ENCODE peak calls at places on chromosomes 5 and 9, in eight cellular contexts. One of them, this sample, is unnamed.

GRCh38 chr5:97600486-97600885 is 417.4 kb upstream of the RIOK2 start:
- DNase-seq in fibroblast of pulmonary artery: no peak
- DNase-seq in COR-L47: no peak
- DNase-seq in RKO: no peak
- DNase-seq in SW 1271: no peak
- DNase-seq in activated naive CD8-positive, alpha-beta T cell treated with anti-CD3 and anti-CD28 coated beads for 36 hours: no peak
- DNase-seq in EL: peak; percentile 35
- DNase-seq in Right ventricle myocardium superior: no peak
- DNase-seq in this sample: no peak

GRCh38 chr9:70475211-70475610 is 60.8 kb upstream of the KLF9 start:
- DNase-seq in fibroblast of pulmonary artery: no peak
- DNase-seq in COR-L47: no peak
- DNase-seq in RKO: no peak
- DNase-seq in SW 1271: no peak
- DNase-seq in activated naive CD8-positive, alpha-beta T cell treated with anti-CD3 and anti-CD28 coated beads for 36 hours: no peak
- DNase-seq in EL: no peak
- DNase-seq in Right ventricle myocardium superior: no peak
- DNase-seq in this sample: no peak

GRCh38 chr5:80920333-80920732 is 39.8 kb upstream of the RASGRF2 start:
- DNase-seq in fibroblast of pulmonary artery: no peak
- DNase-seq in COR-L47: no peak
- DNase-seq in RKO: no peak
- DNase-seq in SW 1271: no peak
- DNase-seq in activated naive CD8-positive, alpha-beta T cell treated with anti-CD3 and anti-CD28 coated beads for 36 hours: no peak
- DNase-seq in EL: no peak
- DNase-seq in Right ventricle myocardium superior: no peak
- DNase-seq in this sample: no peak

GRCh38 chr9:4831119-4831518 is 38.4 kb downstream of the RCL1 start:
- DNase-seq in fibroblast of pulmonary artery: no peak
- DNase-seq in COR-L47: no peak
- DNase-seq in RKO: no peak
- DNase-seq in SW 1271: no peak
- DNase-seq in activated naive CD8-positive, alpha-beta T cell treated with anti-CD3 and anti-CD28 coated beads for 36 hours: no peak
- DNase-seq in EL: no peak
- DNase-seq in Right ventricle myocardium superior: no peak
- DNase-seq in this sample: no peak

GRCh38 chr5:124461110-124461509 is 285.3 kb downstream of the ZNF608 start:
- DNase-seq in fibroblast of pulmonary artery: no peak
- DNase-seq in COR-L47: peak; percentile 12
- DNase-seq in RKO: no peak
- DNase-seq in SW 1271: no peak
- DNase-seq in activated naive CD8-positive, alpha-beta T cell treated with anti-CD3 and anti-CD28 coated beads for 36 hours: no peak
- DNase-seq in EL: no peak
- DNase-seq in Right ventricle myocardium superior: no peak
- DNase-seq in this sample: no peak

GRCh38 chr5:135266975-135267374 is 132.1 kb downstream of the MACROH2A1 start:
- DNase-seq in fibroblast of pulmonary artery: no peak
- DNase-seq in COR-L47: no peak
- DNase-seq in RKO: no peak
- DNase-seq in SW 1271: no peak
- DNase-seq in activated naive CD8-positive, alpha-beta T cell treated with anti-CD3 and anti-CD28 coated beads for 36 hours: no peak
- DNase-seq in EL: peak; percentile 40
- DNase-seq in Right ventricle myocardium superior: no peak
- DNase-seq in this sample: no peak

GRCh38 chr5:141186897-141187512 is at the start of gene PCDHB9:
- DNase-seq in fibroblast of pulmonary artery: peak; percentile 7
- DNase-seq in COR-L47: peak; percentile 63
- DNase-seq in RKO: peak; percentile 45
- DNase-seq in SW 1271: peak; percentile 75
- DNase-seq in activated naive CD8-positive, alpha-beta T cell treated with anti-CD3 and anti-CD28 coated beads for 36 hours: no peak
- DNase-seq in EL: peak; percentile 52
- DNase-seq in Right ventricle myocardium superior: no peak
- DNase-seq in this sample: peak; percentile 59

GRCh38 chr9:130933114-130934046 is 5.7 kb downstream of the FIBCD1 start:
- DNase-seq in fibroblast of pulmonary artery: peak; percentile 48
- DNase-seq in COR-L47: no peak
- DNase-seq in RKO: peak; percentile 40
- DNase-seq in SW 1271: no peak
- DNase-seq in activated naive CD8-positive, alpha-beta T cell treated with anti-CD3 and anti-CD28 coated beads for 36 hours: no peak
- DNase-seq in EL: peak; percentile 87
- DNase-seq in Right ventricle myocardium superior: no peak
- DNase-seq in this sample: peak; percentile 49

GRCh38 chr9:137488906-137489305 is 29.8 kb upstream of the NSMF start:
- DNase-seq in fibroblast of pulmonary artery: no peak
- DNase-seq in COR-L47: no peak
- DNase-seq in RKO: no peak
- DNase-seq in SW 1271: no peak
- DNase-seq in activated naive CD8-positive, alpha-beta T cell treated with anti-CD3 and anti-CD28 coated beads for 36 hours: no peak
- DNase-seq in EL: no peak
- DNase-seq in Right ventricle myocardium superior: no peak
- DNase-seq in this sample: no peak

GRCh38 chr9:133351908-133352634 is 4.1 kb downstream of the RPL7A start:
- DNase-seq in fibroblast of pulmonary artery: peak; percentile 71
- DNase-seq in COR-L47: peak; percentile 38
- DNase-seq in RKO: peak; percentile 86
- DNase-seq in SW 1271: peak; percentile 23
- DNase-seq in activated naive CD8-positive, alpha-beta T cell treated with anti-CD3 and anti-CD28 coated beads for 36 hours: peak; percentile 55
- DNase-seq in EL: peak; percentile 73
- DNase-seq in Right ventricle myocardium superior: peak; percentile 52
- DNase-seq in this sample: peak; percentile 52

GRCh38 chr9:114830546-114830945 is 24.7 kb upstream of the TNFSF15 start:
- DNase-seq in fibroblast of pulmonary artery: no peak
- DNase-seq in COR-L47: peak; percentile 31
- DNase-seq in RKO: no peak
- DNase-seq in SW 1271: no peak
- DNase-seq in activated naive CD8-positive, alpha-beta T cell treated with anti-CD3 and anti-CD28 coated beads for 36 hours: no peak
- DNase-seq in EL: no peak
- DNase-seq in Right ventricle myocardium superior: no peak
- DNase-seq in this sample: no peak

GRCh38 chr5:124511791-124512190 is 234.6 kb downstream of the ZNF608 start:
- DNase-seq in fibroblast of pulmonary artery: no peak
- DNase-seq in COR-L47: no peak
- DNase-seq in RKO: no peak
- DNase-seq in SW 1271: no peak
- DNase-seq in activated naive CD8-positive, alpha-beta T cell treated with anti-CD3 and anti-CD28 coated beads for 36 hours: no peak
- DNase-seq in EL: no peak
- DNase-seq in Right ventricle myocardium superior: no peak
- DNase-seq in this sample: no peak

GRCh38 chr9:121714873-121715272 is 63.4 kb downstream of the DAB2IP start:
- DNase-seq in fibroblast of pulmonary artery: no peak
- DNase-seq in COR-L47: no peak
- DNase-seq in RKO: no peak
- DNase-seq in SW 1271: no peak
- DNase-seq in activated naive CD8-positive, alpha-beta T cell treated with anti-CD3 and anti-CD28 coated beads for 36 hours: no peak
- DNase-seq in EL: no peak
- DNase-seq in Right ventricle myocardium superior: no peak
- DNase-seq in this sample: no peak

GRCh38 chr5:111127453-111128195 is 35.5 kb downstream of the WDR36 start:
- DNase-seq in fibroblast of pulmonary artery: peak; percentile 26
- DNase-seq in COR-L47: no peak
- DNase-seq in RKO: no peak
- DNase-seq in SW 1271: peak; percentile 59
- DNase-seq in activated naive CD8-positive, alpha-beta T cell treated with anti-CD3 and anti-CD28 coated beads for 36 hours: no peak
- DNase-seq in EL: peak; percentile 69
- DNase-seq in Right ventricle myocardium superior: no peak
- DNase-seq in this sample: peak; percentile 7

GRCh38 chr5:99032234-99033013 is 103.6 kb upstream of the CHD1 start:
- DNase-seq in fibroblast of pulmonary artery: peak; percentile 90
- DNase-seq in COR-L47: peak; percentile 63
- DNase-seq in RKO: peak; percentile 83
- DNase-seq in SW 1271: peak; percentile 84
- DNase-seq in activated naive CD8-positive, alpha-beta T cell treated with anti-CD3 and anti-CD28 coated beads for 36 hours: peak; percentile 14
- DNase-seq in EL: peak; percentile 81
- DNase-seq in Right ventricle myocardium superior: peak; percentile 47
- DNase-seq in this sample: peak; percentile 81

GRCh38 chr5:107242861-107243579 is 427.7 kb downstream of the EFNA5 start:
- DNase-seq in fibroblast of pulmonary artery: no peak
- DNase-seq in COR-L47: no peak
- DNase-seq in RKO: no peak
- DNase-seq in SW 1271: no peak
- DNase-seq in activated naive CD8-positive, alpha-beta T cell treated with anti-CD3 and anti-CD28 coated beads for 36 hours: no peak
- DNase-seq in EL: no peak
- DNase-seq in Right ventricle myocardium superior: no peak
- DNase-seq in this sample: no peak

GRCh38 chr5:124789104-124789605 is 42.7 kb upstream of the ZNF608 start:
- DNase-seq in fibroblast of pulmonary artery: no peak
- DNase-seq in COR-L47: no peak
- DNase-seq in RKO: no peak
- DNase-seq in SW 1271: no peak
- DNase-seq in activated naive CD8-positive, alpha-beta T cell treated with anti-CD3 and anti-CD28 coated beads for 36 hours: no peak
- DNase-seq in EL: no peak
- DNase-seq in Right ventricle myocardium superior: no peak
- DNase-seq in this sample: no peak

GRCh38 chr5:73637565-73637964 is 11.6 kb downstream of the ARHGEF28 start:
- DNase-seq in fibroblast of pulmonary artery: no peak
- DNase-seq in COR-L47: no peak
- DNase-seq in RKO: no peak
- DNase-seq in SW 1271: peak; percentile 51
- DNase-seq in activated naive CD8-positive, alpha-beta T cell treated with anti-CD3 and anti-CD28 coated beads for 36 hours: no peak
- DNase-seq in EL: no peak
- DNase-seq in Right ventricle myocardium superior: no peak
- DNase-seq in this sample: no peak

GRCh38 chr5:100444961-100445360 is 90.2 kb upstream of the FAM174A start:
- DNase-seq in fibroblast of pulmonary artery: no peak
- DNase-seq in COR-L47: no peak
- DNase-seq in RKO: no peak
- DNase-seq in SW 1271: no peak
- DNase-seq in activated naive CD8-positive, alpha-beta T cell treated with anti-CD3 and anti-CD28 coated beads for 36 hours: no peak
- DNase-seq in EL: no peak
- DNase-seq in Right ventricle myocardium superior: no peak
- DNase-seq in this sample: peak; percentile 53

GRCh38 chr5:131225282-131225974 is 38.4 kb upstream of the CDC42SE2 start:
- DNase-seq in fibroblast of pulmonary artery: no peak
- DNase-seq in COR-L47: no peak
- DNase-seq in RKO: no peak
- DNase-seq in SW 1271: no peak
- DNase-seq in activated naive CD8-positive, alpha-beta T cell treated with anti-CD3 and anti-CD28 coated beads for 36 hours: no peak
- DNase-seq in EL: no peak
- DNase-seq in Right ventricle myocardium superior: no peak
- DNase-seq in this sample: no peak

GRCh38 chr5:78893959-78894676 is 91.0 kb downstream of the ARSB start:
- DNase-seq in fibroblast of pulmonary artery: no peak
- DNase-seq in COR-L47: no peak
- DNase-seq in RKO: no peak
- DNase-seq in SW 1271: no peak
- DNase-seq in activated naive CD8-positive, alpha-beta T cell treated with anti-CD3 and anti-CD28 coated beads for 36 hours: no peak
- DNase-seq in EL: no peak
- DNase-seq in Right ventricle myocardium superior: no peak
- DNase-seq in this sample: no peak

GRCh38 chr9:130150779-130151381 is 21.3 kb upstream of the NCS1 start:
- DNase-seq in fibroblast of pulmonary artery: no peak
- DNase-seq in COR-L47: no peak
- DNase-seq in RKO: peak; percentile 90
- DNase-seq in SW 1271: peak; percentile 15
- DNase-seq in activated naive CD8-positive, alpha-beta T cell treated with anti-CD3 and anti-CD28 coated beads for 36 hours: no peak
- DNase-seq in EL: peak; percentile 70
- DNase-seq in Right ventricle myocardium superior: peak; percentile 2
- DNase-seq in this sample: peak; percentile 25

GRCh38 chr9:134910146-134910545 is 7.6 kb downstream of the FCN1 start:
- DNase-seq in fibroblast of pulmonary artery: no peak
- DNase-seq in COR-L47: no peak
- DNase-seq in RKO: no peak
- DNase-seq in SW 1271: no peak
- DNase-seq in activated naive CD8-positive, alpha-beta T cell treated with anti-CD3 and anti-CD28 coated beads for 36 hours: no peak
- DNase-seq in EL: no peak
- DNase-seq in Right ventricle myocardium superior: no peak
- DNase-seq in this sample: no peak

GRCh38 chr5:6729400-6730310 is 16.4 kb downstream of the TENT4A start:
- DNase-seq in fibroblast of pulmonary artery: no peak
- DNase-seq in COR-L47: no peak
- DNase-seq in RKO: no peak
- DNase-seq in SW 1271: no peak
- DNase-seq in activated naive CD8-positive, alpha-beta T cell treated with anti-CD3 and anti-CD28 coated beads for 36 hours: peak; percentile 32
- DNase-seq in EL: no peak
- DNase-seq in Right ventricle myocardium superior: peak; percentile 67
- DNase-seq in this sample: peak; percentile 51

GRCh38 chr5:40410231-40410861 is 269.4 kb upstream of the PTGER4 start:
- DNase-seq in fibroblast of pulmonary artery: peak; percentile 80
- DNase-seq in COR-L47: no peak
- DNase-seq in RKO: no peak
- DNase-seq in SW 1271: no peak
- DNase-seq in activated naive CD8-positive, alpha-beta T cell treated with anti-CD3 and anti-CD28 coated beads for 36 hours: peak; percentile 64
- DNase-seq in EL: peak; percentile 62
- DNase-seq in Right ventricle myocardium superior: no peak
- DNase-seq in this sample: peak; percentile 87

This sample was measured in A172.